ENCODE peak calls at places on chromosomes 5 and 9, in ten cellular contexts. B, E, J, V, M, H, N, T, S and A are unnamed samples.

GRCh38 chr5:175902013-175902412 is 30.6 kb downstream of the CPLX2 start:
- DNase-seq in J (no peak), T (no peak), S (no peak), E (no peak), B (peak; percentile 60), M (peak; percentile 70), H (peak; percentile 61), N (no peak), V (no peak), A (no peak)

GRCh38 chr9:124077915-124078572 is 66.5 kb downstream of the LHX2 start:
- DNase-seq in N (no peak), E (no peak), H (no peak), T (no peak), J (no peak), M (no peak), V (peak; percentile 43), S (no peak), B (no peak), A (no peak)

GRCh38 chr5:95799181-95799835 is 23.2 kb downstream of the GLRX start:
- DNase-seq in T (no peak), M (no peak), S (no peak), V (no peak), N (no peak), H (no peak), B (no peak), E (no peak), J (no peak), A (no peak)

GRCh38 chr5:150599917-150600511 is 40.4 kb upstream of the SYNPO start:
- DNase-seq in S (peak; percentile 52), B (peak; percentile 22), M (peak; percentile 7), J (no peak), T (no peak), N (peak; percentile 23), V (peak; percentile 70), H (peak; percentile 86), E (no peak), A (peak; percentile 6)

GRCh38 chr9:131402073-131402472 is 8.2 kb downstream of the PRRC2B start:
- DNase-seq in N (no peak), S (no peak), E (no peak), B (no peak), M (no peak), J (no peak), V (peak; percentile 60), H (no peak), T (no peak), A (no peak)

GRCh38 chr5:162410365-162410764 is 342.8 kb downstream of the GABRG2 start:
- DNase-seq in N (no peak), B (no peak), V (no peak), S (no peak), T (no peak), E (no peak), J (no peak), H (no peak), M (no peak), A (no peak)

GRCh38 chr9:126335837-126336236 is 9.2 kb downstream of the MVB12B start:
- DNase-seq in T (no peak), N (peak; percentile 39), S (no peak), B (no peak), J (no peak), E (no peak), M (no peak), V (no peak), H (no peak), A (no peak)

GRCh38 chr5:156121834-156122386 is 205.1 kb upstream of the SGCD start:
- DNase-seq in T (no peak), E (no peak), B (no peak), J (no peak), H (no peak), S (no peak), V (no peak), N (no peak), M (no peak), A (no peak)

GRCh38 chr5:162434311-162434710 is 366.7 kb downstream of the GABRG2 start:
- DNase-seq in J (no peak), N (no peak), E (no peak), T (no peak), V (no peak), B (no peak), H (no peak), S (no peak), M (no peak), A (no peak)

GRCh38 chr5:93924628-93925027 is 183.2 kb upstream of the POU5F2 start:
- DNase-seq in N (no peak), T (no peak), B (no peak), V (no peak), E (no peak), S (no peak), J (no peak), H (no peak), M (no peak), A (no peak)

GRCh38 chr5:159947708-159948358 is 31.6 kb downstream of the ADRA1B start:
- DNase-seq in E (no peak), B (no peak), J (no peak), T (peak; percentile 60), N (no peak), M (no peak), V (no peak), H (no peak), S (peak; percentile 15), A (no peak)

GRCh38 chr5:28954074-28954473 is 1915.7 kb upstream of the CDH9 start:
- DNase-seq in J (no peak), S (no peak), H (no peak), M (no peak), V (no peak), T (no peak), E (no peak), B (no peak), N (no peak), A (no peak)

GRCh38 chr9:6214903-6215302 is 704 bp upstream of the IL33 start:
- DNase-seq in J (no peak), S (no peak), V (no peak), M (no peak), H (no peak), N (no peak), T (no peak), E (no peak), B (no peak), A (no peak)

GRCh38 chr5:53817183-53817582 is 256.7 kb downstream of the NDUFS4 start:
- DNase-seq in E (no peak), S (no peak), H (no peak), T (no peak), B (no peak), J (no peak), M (no peak), N (no peak), V (no peak), A (no peak)

GRCh38 chr9:76927540-76928240 is 21.8 kb upstream of the PRUNE2 start:
- DNase-seq in J (no peak), H (no peak), S (no peak), B (no peak), E (no peak), V (no peak), N (no peak), M (no peak), T (no peak), A (no peak)

GRCh38 chr5:129743541-129744187 is 4.2 kb upstream of the MINAR2 start:
- DNase-seq in J (no peak), N (no peak), M (no peak), V (no peak), H (no peak), B (no peak), T (no peak), S (no peak), E (no peak), A (no peak)

GRCh38 chr9:91775011-91775707 is 174.9 kb downstream of the ROR2 start:
- DNase-seq in S (peak; percentile 71), B (peak; percentile 59), E (peak; percentile 55), M (peak; percentile 20), J (peak; percentile 58), N (peak; percentile 29), T (peak; percentile 75), H (peak; percentile 73), V (peak; percentile 41), A (peak; percentile 48)

GRCh38 chr5:75659791-75660453 is 48.7 kb downstream of the ANKDD1B start:
- DNase-seq in H (no peak), M (no peak), B (no peak), V (no peak), J (no peak), E (no peak), T (no peak), N (no peak), S (no peak), A (no peak)

GRCh38 chr5:40428129-40428528 is 251.6 kb upstream of the PTGER4 start:
- DNase-seq in H (no peak), S (no peak), M (no peak), N (no peak), V (peak; percentile 69), E (no peak), B (no peak), T (peak; percentile 95), J (no peak), A (no peak)

GRCh38 chr5:149732500-149733128 is 2.5 kb downstream of the PPARGC1B start:
- DNase-seq in V (peak; percentile 59), N (no peak), B (no peak), H (no peak), E (no peak), T (no peak), J (no peak), M (no peak), S (no peak), A (no peak)

GRCh38 chr9:16217933-16218830 is 652.3 kb downstream of the BNC2 start:
- DNase-seq in N (no peak), E (no peak), J (no peak), V (no peak), M (no peak), B (no peak), T (no peak), H (no peak), S (no peak), A (no peak)

GRCh38 chr9:121269888-121270254 is 1.9 kb downstream of the GSN start:
- DNase-seq in N (no peak), T (no peak), M (no peak), E (no peak), B (no peak), J (no peak), H (no peak), V (no peak), S (no peak), A (no peak)

GRCh38 chr9:111037744-111038335 is 430 bp downstream of the LPAR1 start:
- DNase-seq in N (peak; percentile 31), H (peak; percentile 16), E (no peak), S (peak; percentile 51), J (no peak), B (no peak), M (no peak), T (no peak), V (peak; percentile 49), A (peak; percentile 5)

GRCh38 chr5:135571210-135571609 is 7.6 kb downstream of the CXCL14 start:
- DNase-seq in B (no peak), T (no peak), H (no peak), J (no peak), E (no peak), V (no peak), M (no peak), S (no peak), N (no peak), A (no peak)

GRCh38 chr5:150783422-150783928 is 4.9 kb downstream of the SMIM3 start:
- DNase-seq in T (peak; percentile 94), N (no peak), H (peak; percentile 86), S (peak; percentile 12), B (peak; percentile 88), E (no peak), V (peak; percentile 98), M (peak; percentile 82), J (peak; percentile 50), A (no peak)

GRCh38 chr9:136192289-136193126 is 12.4 kb downstream of the LHX3 start:
- DNase-seq in J (no peak), M (no peak), S (no peak), V (no peak), H (no peak), E (no peak), T (no peak), B (no peak), N (no peak), A (no peak)

GRCh38 chr5:59562756-59563389 is 330.7 kb downstream of the PDE4D start:
- DNase-seq in V (peak; percentile 88), T (peak; percentile 57), B (peak; percentile 45), M (no peak), H (no peak), E (peak; percentile 43), J (peak; percentile 1), N (no peak), S (peak; percentile 44), A (peak; percentile 43)

GRCh38 chr9:73008273-73008672 is 55.4 kb upstream of the ALDH1A1 start:
- DNase-seq in V (no peak), S (no peak), B (no peak), N (no peak), E (no peak), J (no peak), T (no peak), H (no peak), M (no peak), A (no peak)